ENCODE peak calls at places on chromosomes 7 and 10, in nine cellular contexts. G is transverse colon, Q is WERI-Rb-1, N is gastrocnemius medialis, H is astrocyte of the spinal cord, D is ascending aorta, T is hepatocyte, E is AG10803, P is GM12864. O is an unnamed sample.
A peak's percentile ranks its signal among the peaks of the same experiment; 100 is the strongest.

GRCh38 chr10:91672021-91672608 is 39.2 kb upstream of the PPP1R3C start:
- DNase-seq in G (no peak), Q (peak; percentile 12), N (no peak), H (peak; percentile 25), D (no peak), T (peak; percentile 17), E (peak; percentile 63), P (no peak), O (no peak)

GRCh38 chr10:9608592-9608991 is 1409.1 kb upstream of the CELF2 start:
- DNase-seq in G (no peak), Q (no peak), N (no peak), H (peak; percentile 55), D (no peak), T (peak; percentile 32), E (peak; percentile 17), P (no peak), O (no peak)

GRCh38 chr7:82442492-82443043 is 1.0 kb downstream of the CACNA2D1 start:
- DNase-seq in G (no peak), Q (peak; percentile 32), N (peak; percentile 32), H (peak; percentile 39), D (no peak), T (peak; percentile 14), E (no peak), P (no peak), O (no peak)

GRCh38 chr7:131529179-131529578 is 27.2 kb downstream of the PODXL start:
- DNase-seq in G (no peak), Q (no peak), N (no peak), H (no peak), D (no peak), T (no peak), E (no peak), P (no peak), O (no peak)

GRCh38 chr7:101882595-101883564 is 65.5 kb downstream of the CUX1 start:
- DNase-seq in G (peak; percentile 85), Q (peak; percentile 40), N (peak; percentile 95), H (peak; percentile 99), D (peak; percentile 98), T (peak; percentile 94), E (peak; percentile 100), P (no peak), O (peak; percentile 70)

GRCh38 chr7:43791-44540 is 148.4 kb upstream of the FAM20C start:
- DNase-seq in G (peak; percentile 4), Q (no peak), N (no peak), H (no peak), D (no peak), T (no peak), E (no peak), P (no peak), O (no peak)

GRCh38 chr7:100983451-100984187 is 14.3 kb downstream of the MUC12 start:
- DNase-seq in G (peak; percentile 68), Q (no peak), N (no peak), H (no peak), D (no peak), T (peak; percentile 70), E (peak; percentile 89), P (no peak), O (peak; percentile 54)

GRCh38 chr10:78623577-78624215 is 445.1 kb upstream of the ZMIZ1 start:
- DNase-seq in G (peak; percentile 21), Q (no peak), N (no peak), H (peak; percentile 80), D (peak; percentile 58), T (peak; percentile 79), E (peak; percentile 72), P (no peak), O (no peak)

GRCh38 chr7:148852272-148852671 is 31.8 kb downstream of the EZH2 start:
- DNase-seq in G (no peak), Q (no peak), N (no peak), H (no peak), D (no peak), T (no peak), E (no peak), P (no peak), O (no peak)

GRCh38 chr10:113111900-113112853 is 162.1 kb downstream of the TCF7L2 start:
- DNase-seq in G (peak; percentile 25), Q (no peak), N (peak; percentile 48), H (peak; percentile 31), D (peak; percentile 84), T (no peak), E (peak; percentile 95), P (no peak), O (no peak)

GRCh38 chr7:121061826-121062582 is 73.5 kb downstream of the CPED1 start:
- DNase-seq in G (no peak), Q (no peak), N (no peak), H (no peak), D (no peak), T (no peak), E (no peak), P (no peak), O (no peak)

DNA sequence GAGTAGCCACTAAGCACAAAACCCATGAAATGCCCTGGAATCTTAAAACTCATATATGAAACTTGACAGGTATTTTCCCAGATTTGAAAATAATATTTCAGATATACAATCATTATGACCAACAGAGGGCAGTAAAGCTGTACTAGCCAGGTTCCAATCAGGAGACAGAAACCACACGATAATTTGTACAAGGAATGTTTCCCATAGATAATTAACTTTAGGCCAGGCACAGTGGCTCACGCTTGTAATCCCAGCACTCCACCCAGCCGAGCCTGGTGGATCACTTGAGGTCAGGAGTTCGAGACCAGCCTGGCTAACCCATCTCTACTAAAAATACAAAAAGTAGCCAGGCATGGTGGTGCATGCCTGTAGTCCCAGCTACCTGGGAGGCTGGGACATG is 31.0 kb upstream of the NUB1 start:
- DNase-seq in G (no peak), Q (no peak), N (no peak), H (no peak), D (peak; percentile 50), T (peak; percentile 53), E (peak; percentile 26), P (no peak), O (no peak)
- TF ChIP-seq CTCF in G (peak; percentile 31), Q (peak; percentile 5), N (no peak), H (peak; percentile 44), D (no peak), T (peak; percentile 50), E (peak; percentile 53), P (peak; percentile 42), O (no peak)

GRCh38 chr7:117138943-117139690 is 183.7 kb downstream of the WNT2 start:
- DNase-seq in G (no peak), Q (no peak), N (no peak), H (no peak), D (no peak), T (no peak), E (no peak), P (no peak), O (no peak)
- H3K4me3 ChIP-seq in G (no peak overlapping the region), Q (no peak overlapping the region), N (no peak overlapping the region), H (no peak overlapping the region), D (no peak overlapping the region), T (no peak overlapping the region), E (no peak overlapping the region), P (no peak overlapping the region), O (no peak overlapping the region)

GRCh38 chr10:70430489-70431445 is 10.7 kb downstream of the NODAL start:
- DNase-seq in G (peak; percentile 55), Q (no peak), N (peak; percentile 89), H (peak; percentile 51), D (peak; percentile 86), T (peak; percentile 72), E (peak; percentile 58), P (no peak), O (peak; percentile 65)
- TF ChIP-seq CTCF in G (no peak), Q (peak; percentile 4), N (no peak), H (no peak), D (no peak), T (peak; percentile 40), E (no peak), P (no peak), O (no peak)

GRCh38 chr10:86790394-86790793 is 34.0 kb downstream of the BMPR1A start:
- DNase-seq in G (no peak), Q (no peak), N (no peak), H (no peak), D (no peak), T (no peak), E (no peak), P (no peak), O (no peak)
- H3K4me3 ChIP-seq in G (no peak overlapping the region), Q (no peak overlapping the region), N (no peak overlapping the region), H (no peak overlapping the region), D (no peak overlapping the region), T (no peak overlapping the region), E (no peak overlapping the region), P (no peak overlapping the region), O (no peak overlapping the region)

GRCh38 chr10:62037166-62037831 is 135.8 kb downstream of the ARID5B start:
- DNase-seq in G (no peak), Q (no peak), N (no peak), H (peak; percentile 61), D (no peak), T (no peak), E (peak; percentile 86), P (no peak), O (no peak)

GRCh38 chr10:62037890-62038608 is 136.6 kb downstream of the ARID5B start:
- DNase-seq in G (no peak), Q (no peak), N (no peak), H (no peak), D (no peak), T (peak; percentile 51), E (no peak), P (no peak), O (peak; percentile 46)

GRCh38 chr10:62040896-62041295 is 139.4 kb downstream of the ARID5B start:
- DNase-seq in G (no peak), Q (no peak), N (no peak), H (no peak), D (no peak), T (no peak), E (no peak), P (no peak), O (no peak)

GRCh38 chr10:62036186-62037081 is 134.9 kb downstream of the ARID5B start:
- DNase-seq in G (no peak), Q (no peak), N (no peak), H (no peak), D (no peak), T (no peak), E (no peak), P (no peak), O (no peak)

DNA sequence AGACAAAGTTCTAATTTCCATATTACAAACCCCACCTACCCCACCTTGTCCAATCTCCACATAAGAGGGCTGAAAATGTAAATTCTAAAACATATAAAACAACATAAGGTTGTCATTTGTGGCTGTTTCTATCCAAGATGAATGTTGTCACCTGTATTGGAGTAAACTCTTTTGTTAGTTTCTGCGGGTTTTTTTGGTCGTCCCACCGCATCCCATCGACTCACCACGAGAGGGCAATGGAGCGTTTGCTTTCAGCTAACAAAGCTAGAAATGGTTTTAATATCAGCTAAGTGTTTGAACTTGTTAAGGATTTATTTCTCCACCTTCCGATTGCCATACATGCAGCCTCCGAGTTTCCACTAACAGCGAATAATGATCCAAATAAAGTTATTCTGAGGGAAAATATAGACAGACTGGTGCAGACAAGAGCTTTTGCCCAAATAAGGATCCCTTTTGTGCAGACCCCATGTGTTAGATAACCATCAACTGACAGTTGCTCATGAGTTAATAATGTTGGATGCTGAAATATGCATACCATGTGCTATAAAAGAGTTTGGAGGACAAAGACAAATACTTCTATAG is 137.2 kb downstream of the ARID5B start:
- DNase-seq in G (peak; percentile 85), Q (peak; percentile 63), N (peak; percentile 65), H (peak; percentile 81), D (peak; percentile 85), T (peak; percentile 83), E (peak; percentile 75), P (no peak), O (peak; percentile 78)
- TF ChIP-seq CTCF in G (peak; percentile 82), Q (peak; percentile 73), N (peak; percentile 80), H (peak; percentile 87), D (peak; percentile 74), T (peak; percentile 92), E (peak; percentile 93), P (peak; percentile 75), O (peak; percentile 75)

GRCh38 chr10:124056337-124056980 is 36.9 kb downstream of the CHST15 start:
- DNase-seq in G (no peak), Q (no peak), N (no peak), H (no peak), D (no peak), T (no peak), E (no peak), P (no peak), O (no peak)
- H3K4me3 ChIP-seq in G (no peak overlapping the region), Q (no peak overlapping the region), N (no peak overlapping the region), H (no peak overlapping the region), D (no peak overlapping the region), T (no peak overlapping the region), E (no peak overlapping the region), P (no peak overlapping the region), O (no peak overlapping the region)